ENCODE peak calls at places on chromosome 1, in five cellular contexts. J is NCI-H526; B is heart left ventricle; T is cardiac septum; H is activated CD4-positive, CD25-positive, alpha-beta regulatory T cell. I is an unnamed sample.

GRCh38 chr1:97451422-97451821 is 469.4 kb downstream of the DPYD start:
- DNase-seq in J (no peak), B (no peak), T (no peak), H (no peak), I (no peak)

GRCh38 chr1:159960721-159961381 is 6.8 kb upstream of the SLAMF9 start:
- DNase-seq in J (no peak), B (no peak), T (peak), H (no peak), I (peak)

GRCh38 chr1:11617741-11618140 is 36.5 kb downstream of the FBXO2 start:
- DNase-seq in J (no peak), B (no peak), T (no peak), H (no peak), I (no peak)

GRCh38 chr1:224632921-224633321 is 16.8 kb downstream of the CNIH3 start:
- DNase-seq in J (no peak), B (no peak), T (no peak), H (no peak), I (no peak)

GRCh38 chr1:243493156-243494129 is 237.6 kb downstream of the SDCCAG8 start:
- DNase-seq in J (no peak), B (no peak), T (no peak), H (no peak), I (no peak)

GRCh38 chr1:230851291-230851691 is 17.0 kb downstream of the C1orf198 start:
- DNase-seq in J (no peak), B (no peak), T (no peak), H (no peak), I (no peak)

GRCh38 chr1:44305962-44306422 is 49.1 kb downstream of the ERI3 start:
- DNase-seq in J (no peak), B (no peak), T (no peak), H (no peak), I (no peak)

GRCh38 chr1:67372136-67372535 is 58.1 kb downstream of the SERBP1 start:
- DNase-seq in J (no peak), B (no peak), T (no peak), H (no peak), I (no peak)

GRCh38 chr1:244335456-244335855 is 116.3 kb downstream of the ADSS2 start:
- DNase-seq in J (no peak), B (no peak), T (no peak), H (no peak), I (no peak)

GRCh38 chr1:240285541-240285940 is 193.9 kb downstream of the FMN2 start:
- DNase-seq in J (no peak), B (no peak), T (no peak), H (no peak), I (no peak)

GRCh38 chr1:37995773-37996379 is 6.1 kb upstream of the SF3A3 start:
- DNase-seq in J (peak), B (peak), T (peak), H (no peak), I (no peak)

GRCh38 chr1:3403388-3404179 is 50.9 kb upstream of the ARHGEF16 start:
- DNase-seq in J (no peak), B (no peak), T (no peak), H (no peak), I (no peak)

GRCh38 chr1:197355248-197355995 is 87.4 kb downstream of the CRB1 start:
- DNase-seq in J (no peak), B (no peak), T (no peak), H (no peak), I (no peak)

GRCh38 chr1:218546314-218546713 is 201.2 kb downstream of the TGFB2 start:
- DNase-seq in J (no peak), B (no peak), T (no peak), H (no peak), I (no peak)

GRCh38 chr1:41221995-41222991 is 19.8 kb downstream of the SCMH1 start:
- DNase-seq in J (no peak), B (no peak), T (no peak), H (no peak), I (peak)

GRCh38 chr1:91730781-91731732 is 154.9 kb downstream of the TGFBR3 start:
- DNase-seq in J (no peak), B (peak), T (peak), H (no peak), I (peak)